ENCODE peak calls at places on chromosomes 11 and 22, in seven cellular contexts. V, D, A, Z, M, Q and F are unnamed samples.

GRCh38 chr11:57500926-57501325 is 14.6 kb downstream of the SLC43A1 start:
- DNase-seq in Q (no peak), M (no peak), A (no peak), Z (no peak), V (no peak), D (no peak), F (no peak)

GRCh38 chr11:36009469-36009868 is 65.6 kb downstream of the LDLRAD3 start:
- DNase-seq in Q (no peak), V (no peak), D (no peak), M (no peak), Z (peak), A (no peak), F (no peak)

GRCh38 chr22:25176799-25177198 is 22.9 kb upstream of the CRYBB3 start:
- DNase-seq in V (no peak), A (no peak), M (no peak), D (no peak), Z (no peak), Q (no peak), F (no peak)

GRCh38 chr22:30421695-30422480 is 3.7 kb upstream of the MTFP1 start:
- DNase-seq in D (no peak), Z (peak), V (no peak), Q (no peak), M (no peak), A (no peak), F (peak)

GRCh38 chr22:19287076-19287724 is 4.3 kb downstream of the CLTCL1 start:
- DNase-seq in M (no peak), A (no peak), D (peak), Q (no peak), Z (peak), V (peak), F (no peak)

GRCh38 chr11:86632499-86633269 is 39.7 kb downstream of the ME3 start:
- DNase-seq in Z (peak), D (no peak), A (peak), V (no peak), Q (peak), M (no peak), F (no peak)

GRCh38 chr22:46714550-46714949 is 23.5 kb downstream of the CERK start:
- DNase-seq in D (no peak), Q (no peak), V (no peak), M (no peak), Z (peak), A (no peak), F (no peak)

GRCh38 chr11:10490398-10491232 is 35.6 kb downstream of the AMPD3 start:
- DNase-seq in V (no peak), M (no peak), Z (peak), D (no peak), Q (peak), A (peak), F (peak)

GRCh38 chr11:2589538-2589934 is 110.3 kb downstream of the KCNQ1OT1 start:
- DNase-seq in D (no peak), Q (no peak), A (no peak), M (no peak), V (no peak), Z (no peak), F (no peak)

GRCh38 chr11:36231300-36231699 is 57.9 kb downstream of the COMMD9 start:
- DNase-seq in A (no peak), Q (peak), D (no peak), M (no peak), Z (peak), V (no peak), F (no peak)

GRCh38 chr11:124114942-124115781 is at the start of gene VWA5A:
- DNase-seq in Z (peak), V (peak), M (peak), D (no peak), A (peak), Q (peak), F (peak)

GRCh38 chr22:37197451-37198289 is 9.6 kb upstream of the C1QTNF6 start:
- DNase-seq in A (no peak), Z (peak), Q (no peak), D (no peak), V (no peak), M (peak), F (no peak)

GRCh38 chr11:121328213-121328966 is 35.8 kb downstream of the SC5D start:
- DNase-seq in V (no peak), A (no peak), M (no peak), Q (no peak), D (no peak), Z (no peak), F (no peak)

GRCh38 chr11:30328676-30329075 is 5.8 kb downstream of the ARL14EP start:
- DNase-seq in A (no peak), V (no peak), Q (no peak), M (no peak), Z (peak), D (no peak), F (no peak)

GRCh38 chr11:131591051-131591461 is 220.6 kb downstream of the NTM start:
- DNase-seq in Q (no peak), D (no peak), A (no peak), Z (no peak), V (no peak), M (no peak), F (no peak)

GRCh38 chr11:94224078-94224477 is 80.3 kb upstream of the IZUMO1R start:
- DNase-seq in D (no peak), M (no peak), V (no peak), Q (no peak), A (no peak), Z (no peak), F (no peak)

GRCh38 chr11:40337118-40337517 is 1122.3 kb downstream of the LRRC4C start:
- DNase-seq in V (no peak), M (no peak), Q (no peak), D (no peak), Z (peak), A (no peak), F (no peak)

GRCh38 chr11:46513934-46514342 is 79.9 kb downstream of the AMBRA1 start:
- DNase-seq in Q (no peak), D (no peak), Z (peak), V (peak), M (no peak), A (no peak), F (no peak)

GRCh38 chr11:69202511-69203221 is 46.9 kb downstream of the SMIM38 start:
- DNase-seq in V (no peak), D (no peak), M (no peak), A (no peak), Q (no peak), Z (no peak), F (no peak)

GRCh38 chr22:45671051-45671782 is 417 bp upstream of the ATXN10 start:
- DNase-seq in D (peak), Q (no peak), Z (no peak), A (no peak), V (peak), M (no peak), F (no peak)

GRCh38 chr22:44192098-44192810 is 11.5 kb downstream of the PARVG start:
- DNase-seq in Z (peak), A (no peak), Q (no peak), V (no peak), D (no peak), M (no peak), F (peak)

GRCh38 chr11:66100272-66101037 is 30.4 kb downstream of the PACS1 start:
- DNase-seq in M (peak), A (no peak), Z (no peak), V (peak), D (no peak), Q (no peak), F (peak)

GRCh38 chr22:37982938-37983859 is 1.2 kb downstream of the SOX10 start:
- DNase-seq in A (no peak), Z (no peak), M (no peak), V (no peak), D (no peak), Q (no peak), F (no peak)

GRCh38 chr22:37379716-37380115 is 47.6 kb downstream of the ELFN2 start:
- DNase-seq in M (no peak), D (no peak), V (no peak), Q (no peak), Z (no peak), A (no peak), F (no peak)

GRCh38 chr22:36221799-36222751 is 17.3 kb downstream of the APOL2 start:
- DNase-seq in Z (peak), V (no peak), Q (no peak), M (no peak), D (no peak), A (no peak), F (peak)

GRCh38 chr11:12122083-12122482 is 11.7 kb downstream of the MICAL2 start:
- DNase-seq in M (no peak), Z (no peak), V (peak), A (no peak), Q (no peak), D (no peak), F (no peak)

GRCh38 chr22:19942886-19943664 is 1.5 kb upstream of the TXNRD2 start:
- DNase-seq in M (no peak), V (peak), A (peak), Z (peak), Q (peak), D (no peak), F (peak)

GRCh38 chr11:35274909-35275807 is 136.2 kb downstream of the CD44 start:
- DNase-seq in Q (no peak), Z (no peak), V (peak), M (no peak), A (no peak), D (no peak), F (no peak)

GRCh38 chr22:36781656-36782627 is 6.0 kb upstream of the IFT27 start:
- DNase-seq in Z (peak), Q (peak), A (peak), D (no peak), M (peak), V (peak), F (peak)

GRCh38 chr11:70527046-70527395 is 128.7 kb downstream of the CTTN start:
- DNase-seq in D (no peak), V (no peak), Q (no peak), Z (no peak), M (peak), A (no peak), F (peak)

GRCh38 chr22:46150615-46151423 is 493 bp downstream of the PPARA start:
- DNase-seq in V (no peak), M (peak), Q (no peak), A (no peak), Z (peak), D (no peak), F (peak)

GRCh38 chr22:22800716-22801115 is 86.9 kb upstream of the IGLL5 start:
- DNase-seq in A (no peak), Q (peak), M (no peak), Z (peak), D (no peak), V (no peak), F (no peak)